ENCODE peak calls at places on chromosome 15, in nine cellular contexts. One of them, this sample, is unnamed.

GRCh38 chr15:86916671-86917450 is 837.2 kb downstream of the AGBL1 start:
- DNase-seq in H9: no peak
- DNase-seq in AG09319: no peak
- DNase-seq in nephron progenitor cell: no peak
- DNase-seq in HL-60: no peak
- DNase-seq in AG09309: no peak
- DNase-seq in thoracic aorta: no peak
- DNase-seq in colonic mucosa: no peak
- DNase-seq in PC-3: no peak
- DNase-seq in this sample: no peak

GRCh38 chr15:96296264-96296663 is 34.2 kb upstream of the NR2F2 start:
- DNase-seq in H9: no peak
- DNase-seq in AG09319: no peak
- DNase-seq in nephron progenitor cell: no peak
- DNase-seq in HL-60: no peak
- DNase-seq in AG09309: no peak
- DNase-seq in thoracic aorta: no peak
- DNase-seq in colonic mucosa: no peak
- DNase-seq in PC-3: peak
- DNase-seq in this sample: no peak

GRCh38 chr15:71448688-71449114 is 333.4 kb downstream of the THSD4 start:
- DNase-seq in H9: peak
- DNase-seq in AG09319: peak
- DNase-seq in nephron progenitor cell: peak
- DNase-seq in HL-60: peak
- DNase-seq in AG09309: peak
- DNase-seq in thoracic aorta: no peak
- DNase-seq in colonic mucosa: peak
- DNase-seq in PC-3: peak
- DNase-seq in this sample: peak

GRCh38 chr15:82398785-82399184 is 30.8 kb upstream of the GOLGA6L9 start:
- DNase-seq in H9: no peak
- DNase-seq in AG09319: no peak
- DNase-seq in nephron progenitor cell: no peak
- DNase-seq in HL-60: no peak
- DNase-seq in AG09309: no peak
- DNase-seq in thoracic aorta: no peak
- DNase-seq in colonic mucosa: no peak
- DNase-seq in PC-3: no peak
- DNase-seq in this sample: no peak

GRCh38 chr15:100330629-100331215 is 11.1 kb downstream of the ADAMTS17 start:
- DNase-seq in H9: peak
- DNase-seq in AG09319: no peak
- DNase-seq in nephron progenitor cell: no peak
- DNase-seq in HL-60: no peak
- DNase-seq in AG09309: no peak
- DNase-seq in thoracic aorta: no peak
- DNase-seq in colonic mucosa: no peak
- DNase-seq in PC-3: no peak
- DNase-seq in this sample: no peak

GRCh38 chr15:41881550-41881924 is 12.3 kb downstream of the SPTBN5 start:
- DNase-seq in H9: no peak
- DNase-seq in AG09319: no peak
- DNase-seq in nephron progenitor cell: no peak
- DNase-seq in HL-60: no peak
- DNase-seq in AG09309: no peak
- DNase-seq in thoracic aorta: no peak
- DNase-seq in colonic mucosa: no peak
- DNase-seq in PC-3: no peak
- DNase-seq in this sample: no peak

GRCh38 chr15:51077565-51078153 is 17.0 kb downstream of the TNFAIP8L3 start:
- DNase-seq in H9: peak
- DNase-seq in AG09319: no peak
- DNase-seq in nephron progenitor cell: peak
- DNase-seq in HL-60: no peak
- DNase-seq in AG09309: no peak
- DNase-seq in thoracic aorta: no peak
- DNase-seq in colonic mucosa: peak
- DNase-seq in PC-3: no peak
- DNase-seq in this sample: peak

GRCh38 chr15:66287461-66288055 is 5.8 kb upstream of the DIS3L start:
- DNase-seq in H9: no peak
- DNase-seq in AG09319: no peak
- DNase-seq in nephron progenitor cell: no peak
- DNase-seq in HL-60: no peak
- DNase-seq in AG09309: no peak
- DNase-seq in thoracic aorta: no peak
- DNase-seq in colonic mucosa: no peak
- DNase-seq in PC-3: peak
- DNase-seq in this sample: peak

GRCh38 chr15:88331291-88331690 is 74.8 kb upstream of the NTRK3 start:
- DNase-seq in H9: peak
- DNase-seq in AG09319: no peak
- DNase-seq in nephron progenitor cell: peak
- DNase-seq in HL-60: peak
- DNase-seq in AG09309: no peak
- DNase-seq in thoracic aorta: no peak
- DNase-seq in colonic mucosa: peak
- DNase-seq in PC-3: peak
- DNase-seq in this sample: peak

GRCh38 chr15:60591491-60592385 is 112.8 kb upstream of the ICE2 start:
- DNase-seq in H9: peak
- DNase-seq in AG09319: no peak
- DNase-seq in nephron progenitor cell: peak
- DNase-seq in HL-60: no peak
- DNase-seq in AG09309: no peak
- DNase-seq in thoracic aorta: no peak
- DNase-seq in colonic mucosa: peak
- DNase-seq in PC-3: no peak
- DNase-seq in this sample: peak

GRCh38 chr15:95208988-95209387 is 977.6 kb downstream of the MCTP2 start:
- DNase-seq in H9: no peak
- DNase-seq in AG09319: no peak
- DNase-seq in nephron progenitor cell: no peak
- DNase-seq in HL-60: peak
- DNase-seq in AG09309: no peak
- DNase-seq in thoracic aorta: no peak
- DNase-seq in colonic mucosa: no peak
- DNase-seq in PC-3: no peak
- DNase-seq in this sample: no peak

DNA sequence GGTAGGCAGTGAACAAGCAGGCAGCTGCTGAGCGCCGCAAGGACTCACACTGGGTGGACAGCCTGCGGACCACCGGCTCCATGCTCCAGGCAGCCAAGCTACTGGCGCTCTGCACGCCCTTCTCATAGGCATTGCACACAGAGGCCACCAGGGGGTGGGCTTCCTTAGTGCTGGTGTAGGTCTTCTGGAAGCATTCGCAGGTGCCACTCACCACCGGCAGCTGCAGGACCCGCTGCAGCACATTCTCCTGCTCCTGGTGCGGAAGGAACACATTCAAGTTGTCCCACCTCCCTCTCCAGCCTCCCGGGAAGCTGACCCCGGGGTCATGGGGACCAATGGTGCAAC is 6.0 kb downstream of the PLIN1 start:
- DNase-seq in H9: peak
- DNase-seq in AG09319: no peak
- DNase-seq in nephron progenitor cell: peak
- DNase-seq in HL-60: peak
- DNase-seq in AG09309: no peak
- DNase-seq in thoracic aorta: no peak
- DNase-seq in colonic mucosa: no peak
- DNase-seq in PC-3: peak
- DNase-seq in this sample: no peak
- TF ChIP-seq CTCF in H9: peak
- TF ChIP-seq CTCF in AG09319: peak
- TF ChIP-seq CTCF in nephron progenitor cell: peak
- TF ChIP-seq CTCF in HL-60: peak
- TF ChIP-seq CTCF in AG09309: peak
- TF ChIP-seq CTCF in thoracic aorta: no peak
- TF ChIP-seq CTCF in colonic mucosa: no peak
- TF ChIP-seq CTCF in PC-3: peak
- TF ChIP-seq CTCF in this sample: peak

DNA sequence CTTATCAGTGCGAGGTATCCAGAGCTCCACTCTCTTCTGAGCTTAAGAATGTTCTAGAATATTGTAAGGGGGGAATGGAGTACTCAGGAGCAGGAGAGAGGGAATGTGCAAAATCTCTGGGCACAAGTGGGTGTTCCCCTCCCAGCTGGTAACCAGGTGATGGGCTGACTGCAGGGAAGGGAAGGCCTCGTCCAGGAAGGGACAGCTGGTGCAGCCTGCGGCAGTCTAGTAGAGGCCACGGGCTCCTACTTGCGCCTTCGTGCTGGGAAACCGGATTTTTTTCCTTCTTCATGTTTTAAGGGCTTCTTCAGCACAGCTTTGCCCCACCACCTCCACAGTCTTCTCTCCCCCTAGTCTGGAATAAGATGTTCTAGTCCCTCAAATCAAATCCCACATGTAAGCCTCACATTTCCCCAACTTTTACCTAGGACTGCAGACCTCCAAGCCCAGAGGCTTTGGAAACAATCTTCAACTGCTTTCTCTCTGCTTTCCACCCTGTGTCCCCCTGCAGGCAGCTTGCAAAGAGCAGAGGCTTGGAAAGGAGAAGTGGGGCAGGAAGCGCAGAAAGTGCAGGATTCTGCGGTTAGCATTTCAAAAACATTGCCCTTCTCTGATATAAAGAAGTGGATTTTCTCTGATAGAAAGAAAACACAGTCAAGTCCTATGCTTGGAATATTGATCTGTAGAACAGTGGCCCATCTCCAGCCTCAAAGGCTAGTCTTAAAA is 11.9 kb upstream of the CGNL1 start:
- DNase-seq in H9: peak
- DNase-seq in AG09319: no peak
- DNase-seq in nephron progenitor cell: no peak
- DNase-seq in HL-60: peak
- DNase-seq in AG09309: no peak
- DNase-seq in thoracic aorta: no peak
- DNase-seq in colonic mucosa: peak
- DNase-seq in PC-3: no peak
- DNase-seq in this sample: no peak
- TF ChIP-seq CTCF in H9: peak
- TF ChIP-seq CTCF in AG09319: peak
- TF ChIP-seq CTCF in nephron progenitor cell: no peak
- TF ChIP-seq CTCF in HL-60: peak
- TF ChIP-seq CTCF in AG09309: peak
- TF ChIP-seq CTCF in thoracic aorta: no peak
- TF ChIP-seq CTCF in colonic mucosa: no peak
- TF ChIP-seq CTCF in PC-3: no peak
- TF ChIP-seq CTCF in this sample: no peak

GRCh38 chr15:69224383-69224782 is 63.9 kb downstream of the GLCE start:
- DNase-seq in H9: no peak
- DNase-seq in AG09319: no peak
- DNase-seq in nephron progenitor cell: no peak
- DNase-seq in HL-60: no peak
- DNase-seq in AG09309: no peak
- DNase-seq in thoracic aorta: no peak
- DNase-seq in colonic mucosa: peak
- DNase-seq in PC-3: no peak
- DNase-seq in this sample: no peak
- TF ChIP-seq CTCF in H9: no peak
- TF ChIP-seq CTCF in AG09319: no peak
- TF ChIP-seq CTCF in nephron progenitor cell: no peak
- TF ChIP-seq CTCF in HL-60: no peak
- TF ChIP-seq CTCF in AG09309: no peak
- TF ChIP-seq CTCF in thoracic aorta: no peak
- TF ChIP-seq CTCF in colonic mucosa: no peak
- TF ChIP-seq CTCF in PC-3: no peak
- TF ChIP-seq CTCF in this sample: no peak

GRCh38 chr15:73694419-73694818 is 10.2 kb downstream of the CD276 start:
- DNase-seq in H9: no peak
- DNase-seq in AG09319: no peak
- DNase-seq in nephron progenitor cell: no peak
- DNase-seq in HL-60: no peak
- DNase-seq in AG09309: no peak
- DNase-seq in thoracic aorta: no peak
- DNase-seq in colonic mucosa: no peak
- DNase-seq in PC-3: no peak
- DNase-seq in this sample: no peak

GRCh38 chr15:73686781-73687256 is 2.6 kb downstream of the CD276 start:
- DNase-seq in H9: no peak
- DNase-seq in AG09319: peak
- DNase-seq in nephron progenitor cell: no peak
- DNase-seq in HL-60: no peak
- DNase-seq in AG09309: peak
- DNase-seq in thoracic aorta: no peak
- DNase-seq in colonic mucosa: no peak
- DNase-seq in PC-3: peak
- DNase-seq in this sample: no peak

GRCh38 chr15:73688455-73688854 is 4.3 kb downstream of the CD276 start:
- DNase-seq in H9: peak
- DNase-seq in AG09319: no peak
- DNase-seq in nephron progenitor cell: no peak
- DNase-seq in HL-60: no peak
- DNase-seq in AG09309: no peak
- DNase-seq in thoracic aorta: no peak
- DNase-seq in colonic mucosa: no peak
- DNase-seq in PC-3: no peak
- DNase-seq in this sample: no peak

GRCh38 chr15:73695773-73696640 is 11.8 kb downstream of the CD276 start:
- DNase-seq in H9: no peak
- DNase-seq in AG09319: no peak
- DNase-seq in nephron progenitor cell: no peak
- DNase-seq in HL-60: no peak
- DNase-seq in AG09309: no peak
- DNase-seq in thoracic aorta: no peak
- DNase-seq in colonic mucosa: no peak
- DNase-seq in PC-3: peak
- DNase-seq in this sample: no peak

GRCh38 chr15:73691398-73691797 is 7.2 kb downstream of the CD276 start:
- DNase-seq in H9: peak
- DNase-seq in AG09319: peak
- DNase-seq in nephron progenitor cell: peak
- DNase-seq in HL-60: no peak
- DNase-seq in AG09309: no peak
- DNase-seq in thoracic aorta: peak
- DNase-seq in colonic mucosa: peak
- DNase-seq in PC-3: peak
- DNase-seq in this sample: no peak
- TF ChIP-seq CTCF in H9: peak
- TF ChIP-seq CTCF in AG09319: no peak
- TF ChIP-seq CTCF in nephron progenitor cell: no peak
- TF ChIP-seq CTCF in HL-60: no peak
- TF ChIP-seq CTCF in AG09309: peak
- TF ChIP-seq CTCF in thoracic aorta: no peak
- TF ChIP-seq CTCF in colonic mucosa: no peak
- TF ChIP-seq CTCF in PC-3: no peak
- TF ChIP-seq CTCF in this sample: no peak

GRCh38 chr15:78092111-78093041 is at the start of gene SH2D7:
- DNase-seq in H9: no peak
- DNase-seq in AG09319: no peak
- DNase-seq in nephron progenitor cell: no peak
- DNase-seq in HL-60: no peak
- DNase-seq in AG09309: no peak
- DNase-seq in thoracic aorta: no peak
- DNase-seq in colonic mucosa: no peak
- DNase-seq in PC-3: no peak
- DNase-seq in this sample: no peak
- TF ChIP-seq CTCF in H9: no peak
- TF ChIP-seq CTCF in AG09319: no peak
- TF ChIP-seq CTCF in nephron progenitor cell: no peak
- TF ChIP-seq CTCF in HL-60: no peak
- TF ChIP-seq CTCF in AG09309: no peak
- TF ChIP-seq CTCF in thoracic aorta: no peak
- TF ChIP-seq CTCF in colonic mucosa: no peak
- TF ChIP-seq CTCF in PC-3: no peak
- TF ChIP-seq CTCF in this sample: no peak